ENCODE peak calls at places on chromosome 17, in ten cellular contexts. U, F, N, W, B, P, D, S, H and Y are unnamed samples.

GRCh38 chr17:69267219-69267618 is 38.6 kb upstream of the ABCA10 start:
- DNase-seq in U (no peak), F (no peak), N (no peak), W (no peak), B (no peak), P (no peak), D (no peak), S (no peak), H (no peak), Y (no peak)

GRCh38 chr17:2982854-2983636 is 80.4 kb downstream of the OR1D5 start:
- DNase-seq in U (no peak), F (peak; percentile 88), N (no peak), W (no peak), B (peak; percentile 96), P (peak; percentile 96), D (peak; percentile 89), S (peak; percentile 64), H (peak; percentile 83), Y (peak; percentile 61)

GRCh38 chr17:77959926-77960521 is 1.5 kb downstream of the TNRC6C start:
- DNase-seq in U (peak; percentile 47), F (no peak), N (no peak), W (no peak), B (no peak), P (no peak), D (no peak), S (no peak), H (no peak), Y (peak; percentile 59)

GRCh38 chr17:50027639-50028206 is 28.2 kb upstream of the ITGA3 start:
- DNase-seq in U (no peak), F (peak; percentile 68), N (peak; percentile 66), W (no peak), B (peak; percentile 97), P (peak; percentile 77), D (peak; percentile 81), S (peak; percentile 55), H (peak; percentile 80), Y (peak; percentile 92)

GRCh38 chr17:7732981-7733557 is 15.5 kb downstream of the DNAH2 start:
- DNase-seq in U (no peak), F (no peak), N (no peak), W (no peak), B (no peak), P (no peak), D (no peak), S (no peak), H (no peak), Y (no peak)

GRCh38 chr17:63278731-63279442 is 167.2 kb downstream of the CYB561 start:
- DNase-seq in U (no peak), F (no peak), N (no peak), W (no peak), B (no peak), P (no peak), D (no peak), S (no peak), H (no peak), Y (no peak)

GRCh38 chr17:74213897-74214386 is 571 bp downstream of the TTYH2 start:
- DNase-seq in U (no peak), F (peak; percentile 76), N (no peak), W (no peak), B (no peak), P (peak; percentile 72), D (peak; percentile 49), S (peak; percentile 47), H (peak; percentile 43), Y (no peak)

GRCh38 chr17:17448076-17448475 is 28.7 kb upstream of the MED9 start:
- DNase-seq in U (no peak), F (no peak), N (no peak), W (no peak), B (no peak), P (no peak), D (no peak), S (no peak), H (no peak), Y (no peak)

GRCh38 chr17:29165261-29165660 is 14.9 kb downstream of the MYO18A start:
- DNase-seq in U (no peak), F (no peak), N (no peak), W (no peak), B (no peak), P (no peak), D (no peak), S (no peak), H (no peak), Y (no peak)

GRCh38 chr17:36463916-36464764 is 22.3 kb upstream of the ZNHIT3 start:
- DNase-seq in U (peak; percentile 18), F (peak; percentile 30), N (peak; percentile 56), W (no peak), B (peak; percentile 95), P (peak; percentile 72), D (peak; percentile 52), S (peak; percentile 66), H (peak; percentile 84), Y (peak; percentile 59)

GRCh38 chr17:81659038-81659437 is 2.7 kb upstream of the PDE6G start:
- DNase-seq in U (no peak), F (no peak), N (no peak), W (no peak), B (no peak), P (no peak), D (no peak), S (peak; percentile 67), H (no peak), Y (no peak)

GRCh38 chr17:74836191-74836590 is 23.5 kb downstream of the GRIN2C start:
- DNase-seq in U (no peak), F (no peak), N (no peak), W (no peak), B (no peak), P (no peak), D (no peak), S (no peak), H (no peak), Y (no peak)

GRCh38 chr17:17626840-17627239 is 35.3 kb upstream of the PEMT start:
- DNase-seq in U (no peak), F (no peak), N (no peak), W (no peak), B (no peak), P (no peak), D (peak; percentile 12), S (no peak), H (no peak), Y (no peak)

GRCh38 chr17:8867361-8867981 is at the start of gene PIK3R6:
- DNase-seq in U (no peak), F (no peak), N (no peak), W (no peak), B (no peak), P (no peak), D (no peak), S (no peak), H (no peak), Y (no peak)

GRCh38 chr17:49901460-49902331 is 53.8 kb upstream of the TAC4 start:
- DNase-seq in U (no peak), F (no peak), N (no peak), W (no peak), B (peak; percentile 40), P (no peak), D (no peak), S (peak; percentile 30), H (no peak), Y (no peak)

GRCh38 chr17:6752068-6752909 is 3.6 kb upstream of the XAF1 start:
- DNase-seq in U (no peak), F (peak; percentile 50), N (no peak), W (no peak), B (peak; percentile 99), P (peak; percentile 53), D (peak; percentile 60), S (peak; percentile 72), H (peak; percentile 34), Y (peak; percentile 100)

DNA sequence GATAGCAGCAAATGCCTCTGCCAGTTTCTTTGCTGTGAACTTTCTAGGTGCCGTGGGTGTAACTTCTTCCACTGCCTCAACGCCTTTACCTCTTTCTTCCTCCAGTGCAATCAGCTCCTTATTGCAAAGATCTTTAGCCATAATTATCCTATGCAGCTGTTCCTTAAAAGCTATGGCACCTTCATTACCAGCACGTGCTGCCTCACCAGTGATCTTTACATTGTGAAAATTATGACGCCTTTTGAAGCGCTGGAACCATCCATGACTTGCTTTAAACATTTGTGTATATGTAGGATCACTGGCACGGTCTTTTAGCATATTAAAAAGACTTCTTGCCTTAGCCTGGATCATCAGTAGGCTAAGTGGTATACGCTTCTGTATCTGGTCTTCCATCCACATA is 8.0 kb downstream of the PTRH2 start:
- DNase-seq in U (no peak), F (no peak), N (no peak), W (no peak), B (no peak), P (no peak), D (no peak), S (no peak), H (no peak), Y (no peak)
- H3K4me1 ChIP-seq in U (peaks cover 9% of the 10 kb centered on the region), F (peaks cover 1% of the 10 kb centered on the region), N (no peaks in the 10 kb centered on the region), W (no peaks in the 10 kb centered on the region), B (no peaks in the 10 kb centered on the region), P (no peaks in the 10 kb centered on the region), D (no peaks in the 10 kb centered on the region), S (peaks cover 9% of the 10 kb centered on the region), H (no peaks in the 10 kb centered on the region), Y (no peaks in the 10 kb centered on the region)

DNA sequence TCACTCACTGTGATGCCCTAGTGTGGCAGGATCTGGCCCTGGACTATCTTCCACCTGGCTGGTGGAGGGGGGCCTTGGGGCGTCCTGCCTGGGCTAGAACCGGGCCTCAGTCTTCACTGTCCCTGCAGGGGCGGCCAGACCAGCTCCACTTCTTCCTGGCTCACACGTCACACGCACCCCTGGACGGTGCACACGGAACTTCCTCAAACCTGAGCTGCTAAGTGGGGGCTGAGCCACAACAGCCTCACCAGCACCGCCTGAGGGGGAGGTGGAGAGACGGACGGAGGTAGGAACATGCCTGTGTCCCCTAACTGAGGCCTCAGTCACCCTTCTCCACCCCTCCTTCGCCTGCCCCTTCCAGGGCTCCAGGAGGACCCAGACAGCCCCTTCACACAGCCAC is 36.6 kb downstream of the TIMM22 start:
- DNase-seq in U (no peak), F (no peak), N (no peak), W (no peak), B (no peak), P (no peak), D (no peak), S (no peak), H (no peak), Y (no peak)
- H3K27ac ChIP-seq in U (no peak overlapping the region), F (no peak overlapping the region), N (no peak overlapping the region), W (no peak overlapping the region), B (no peak overlapping the region), P (no peak overlapping the region), D (no peak overlapping the region), S (no peak overlapping the region), H (no peak overlapping the region), Y (no peak overlapping the region)

GRCh38 chr17:67855504-67856324 is 30.4 kb downstream of the BPTF start:
- DNase-seq in U (no peak), F (no peak), N (no peak), W (no peak), B (no peak), P (no peak), D (no peak), S (no peak), H (no peak), Y (no peak)
- H3K4me1 ChIP-seq in U (peaks cover 48% of the 10 kb centered on the region), F (peaks cover 9% of the 10 kb centered on the region), N (no peaks in the 10 kb centered on the region), W (no peaks in the 10 kb centered on the region), B (no peaks in the 10 kb centered on the region), P (peaks cover 48% of the 10 kb centered on the region), D (peaks cover 72% of the 10 kb centered on the region), S (peaks cover 17% of the 10 kb centered on the region), H (no peaks in the 10 kb centered on the region), Y (no peaks in the 10 kb centered on the region)

DNA sequence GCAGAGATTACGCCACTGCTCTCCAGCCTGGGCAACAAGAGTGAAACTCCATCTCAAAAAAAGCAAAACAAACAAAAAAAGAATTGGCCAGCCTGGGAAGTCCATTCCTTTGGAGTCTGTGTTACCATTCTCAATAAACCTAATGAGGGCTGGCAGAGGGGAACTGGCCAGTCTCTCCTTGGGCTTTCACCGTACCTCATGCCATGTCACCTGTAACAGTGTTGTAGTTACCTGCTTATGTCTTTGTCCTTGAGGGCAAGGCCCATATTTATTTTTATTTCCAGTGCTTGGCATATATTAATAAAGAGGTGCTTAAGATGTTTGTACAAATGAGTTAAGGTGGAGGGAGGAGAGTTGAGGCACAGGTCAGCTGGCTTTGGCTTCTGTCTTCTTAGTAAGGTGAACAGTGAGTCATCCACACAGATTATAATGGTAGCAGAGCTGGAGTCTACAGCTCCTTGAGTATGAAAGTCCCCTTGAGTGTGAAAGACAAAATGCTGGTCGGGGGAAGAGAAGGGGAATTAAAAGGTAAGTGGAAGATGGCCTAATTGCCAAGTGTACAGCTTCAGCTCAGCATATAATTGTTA is 8.4 kb downstream of the C1QBP start:
- DNase-seq in U (no peak), F (no peak), N (no peak), W (no peak), B (no peak), P (no peak), D (no peak), S (no peak), H (no peak), Y (no peak)
- H3K27ac ChIP-seq in U (no peak overlapping the region), F (no peak overlapping the region), N (no peak overlapping the region), W (no peak overlapping the region), B (no peak overlapping the region), P (no peak overlapping the region), D (no peak overlapping the region), S (no peak overlapping the region), H (no peak overlapping the region), Y (no peak overlapping the region)